ENCODE peak calls at places on chromosomes 3 and 15, in eight cellular contexts. W, H, X, N, D, M, O and Z are unnamed samples. For H3K9me3, the result is how much of the 10 kb centered on the place peaks cover.

GRCh38 chr15:39987831-39988230 is 51.1 kb downstream of the SRP14 start:
- DNase-seq in W (no peak), H (no peak), X (no peak), N (no peak), D (no peak), M (no peak), O (no peak), Z (no peak)

GRCh38 chr3:145678401-145678800 is 482.6 kb downstream of the PLOD2 start:
- DNase-seq in W (peak), H (no peak), X (no peak), N (no peak), D (no peak), M (no peak), O (no peak), Z (no peak)

GRCh38 chr3:126107960-126108688 is 24.2 kb upstream of the SLC41A3 start:
- DNase-seq in W (no peak), H (no peak), X (no peak), N (no peak), D (no peak), M (no peak), O (no peak), Z (no peak)

GRCh38 chr15:48679952-48680351 is 34.4 kb upstream of the FBN1 start:
- DNase-seq in W (no peak), H (no peak), X (no peak), N (no peak), D (no peak), M (no peak), O (no peak), Z (no peak)

GRCh38 chr3:187165144-187165543 is 25.8 kb upstream of the RPL39L start:
- DNase-seq in W (peak), H (peak), X (peak), N (no peak), D (peak), M (peak), O (no peak), Z (peak)

GRCh38 chr3:182668541-182668940 is 124.8 kb upstream of the ATP11B start:
- DNase-seq in W (no peak), H (no peak), X (no peak), N (no peak), D (no peak), M (no peak), O (no peak), Z (no peak)

GRCh38 chr3:51398595-51399310 is 7.7 kb downstream of the RBM15B start:
- DNase-seq in W (no peak), H (no peak), X (no peak), N (no peak), D (no peak), M (no peak), O (no peak), Z (no peak)

GRCh38 chr3:35675621-35676020 is 36.3 kb downstream of the ARPP21 start:
- DNase-seq in W (no peak), H (no peak), X (no peak), N (no peak), D (no peak), M (no peak), O (no peak), Z (no peak)

GRCh38 chr15:85494035-85494793 is 113.8 kb downstream of the AKAP13 start:
- DNase-seq in W (no peak), H (peak), X (no peak), N (no peak), D (peak), M (no peak), O (no peak), Z (no peak)

GRCh38 chr15:84804005-84804803 is 13.0 kb upstream of the ALPK3 start:
- DNase-seq in W (no peak), H (no peak), X (no peak), N (no peak), D (no peak), M (no peak), O (no peak), Z (no peak)

GRCh38 chr3:4898454-4899313 is 80.6 kb upstream of the BHLHE40 start:
- DNase-seq in W (no peak), H (peak), X (no peak), N (peak), D (peak), M (no peak), O (no peak), Z (no peak)

GRCh38 chr3:95655363-95655986 is 1158.9 kb upstream of the EPHA6 start:
- DNase-seq in W (no peak), H (no peak), X (no peak), N (no peak), D (no peak), M (no peak), O (no peak), Z (no peak)

GRCh38 chr3:52851348-52851747 is 16.5 kb upstream of the MUSTN1 start:
- DNase-seq in W (no peak), H (peak), X (no peak), N (peak), D (peak), M (no peak), O (no peak), Z (peak)

GRCh38 chr3:66253790-66254620 is 33.2 kb downstream of the SLC25A26 start:
- DNase-seq in W (no peak), H (peak), X (no peak), N (no peak), D (peak), M (peak), O (no peak), Z (no peak)

GRCh38 chr3:9793161-9793781 is 389 bp downstream of the ARPC4 start:
- DNase-seq in W (no peak), H (no peak), X (peak), N (peak), D (peak), M (no peak), O (no peak), Z (no peak)

GRCh38 chr3:32848215-32848614 is 30.4 kb downstream of the TRIM71 start:
- DNase-seq in W (no peak), H (no peak), X (no peak), N (peak), D (no peak), M (no peak), O (no peak), Z (no peak)

GRCh38 chr3:65402597-65402996 is 636.1 kb downstream of the MAGI1 start:
- DNase-seq in W (no peak), H (no peak), X (peak), N (peak), D (peak), M (no peak), O (peak), Z (no peak)

GRCh38 chr3:171226794-171227193 is 200.3 kb upstream of the SLC2A2 start:
- DNase-seq in W (no peak), H (no peak), X (no peak), N (no peak), D (no peak), M (no peak), O (no peak), Z (no peak)

GRCh38 chr3:52205727-52206372 is 7.9 kb downstream of the ALAS1 start:
- DNase-seq in W (no peak), H (no peak), X (no peak), N (no peak), D (peak), M (no peak), O (no peak), Z (no peak)

GRCh38 chr3:195771651-195772300 is 40.0 kb downstream of the MUC4 start:
- DNase-seq in W (no peak), H (no peak), X (no peak), N (no peak), D (no peak), M (no peak), O (no peak), Z (no peak)

GRCh38 chr3:176872771-176873209 is 324.5 kb downstream of the TBL1XR1 start:
- DNase-seq in W (peak), H (peak), X (peak), N (peak), D (peak), M (peak), O (no peak), Z (peak)

GRCh38 chr3:107850681-107851080 is 240.2 kb downstream of the CD47 start:
- DNase-seq in W (no peak), H (no peak), X (no peak), N (no peak), D (no peak), M (no peak), O (no peak), Z (no peak)

GRCh38 chr15:101452572-101452971 is 36.9 kb downstream of the PCSK6 start:
- DNase-seq in W (no peak), H (no peak), X (no peak), N (no peak), D (no peak), M (no peak), O (no peak), Z (no peak)

GRCh38 chr15:52417501-52417900 is 111.2 kb downstream of the MYO5A start:
- DNase-seq in W (no peak), H (no peak), X (no peak), N (no peak), D (peak), M (no peak), O (no peak), Z (no peak)

GRCh38 chr15:81091889-81092558 is 42.0 kb upstream of the CFAP161 start:
- DNase-seq in W (peak), H (peak), X (peak), N (peak), D (peak), M (no peak), O (peak), Z (peak)

GRCh38 chr15:56468271-56468912 is 3.5 kb upstream of the MNS1 start:
- DNase-seq in W (no peak), H (no peak), X (no peak), N (no peak), D (no peak), M (peak), O (no peak), Z (no peak)

GRCh38 chr15:92586383-92586910 is 69.1 kb downstream of the FAM174B start:
- DNase-seq in W (no peak), H (no peak), X (no peak), N (no peak), D (no peak), M (no peak), O (no peak), Z (no peak)

GRCh38 chr3:61547625-61548024 is 13.7 kb upstream of the PTPRG start:
- DNase-seq in W (no peak), H (no peak), X (no peak), N (no peak), D (no peak), M (no peak), O (no peak), Z (no peak)

GRCh38 chr3:106004137-106004600 is 135.4 kb upstream of the CBLB start:
- DNase-seq in W (no peak), H (no peak), X (no peak), N (no peak), D (peak), M (no peak), O (no peak), Z (no peak)

GRCh38 chr15:52653451-52653964 is 25.7 kb downstream of the ATOSA start:
- DNase-seq in W (no peak), H (no peak), X (no peak), N (no peak), D (peak), M (no peak), O (no peak), Z (no peak)

GRCh38 chr3:123584284-123584987 is 417 bp downstream of the HACD2 start:
- DNase-seq in W (peak), H (no peak), X (peak), N (peak), D (peak), M (peak), O (peak), Z (no peak)

GRCh38 chr3:129122697-129123055 is 1.1 kb upstream of the RAB43 start:
- DNase-seq in W (peak), H (no peak), X (peak), N (peak), D (no peak), M (no peak), O (no peak), Z (no peak)

DNA sequence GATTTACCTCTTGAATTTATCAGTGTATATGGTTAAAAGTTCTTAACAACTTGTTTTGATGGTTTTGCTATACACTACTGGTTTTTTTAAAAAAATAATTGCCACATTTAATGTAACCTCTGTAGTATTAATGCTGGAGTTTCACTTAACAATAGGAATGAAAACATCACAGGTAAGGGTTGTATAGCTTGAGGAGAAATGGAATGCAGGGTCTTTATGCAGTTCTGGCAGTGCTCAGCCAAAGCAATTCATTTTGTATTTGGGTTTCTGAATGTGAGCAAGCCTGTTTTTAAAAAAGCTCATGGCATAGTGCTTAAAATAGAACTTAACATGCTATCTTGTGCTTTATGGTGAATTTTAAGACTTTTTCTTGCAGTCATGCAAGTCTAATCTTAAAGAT is 8.8 kb downstream of the PIAS1 start:
- DNase-seq in W (no peak), H (no peak), X (no peak), N (no peak), D (no peak), M (no peak), O (no peak), Z (no peak)
- H3K4me3 ChIP-seq in W (no peak), H (no peak), X (no peak), N (no peak), D (no peak), M (no peak), O (no peak), Z (no peak)

DNA sequence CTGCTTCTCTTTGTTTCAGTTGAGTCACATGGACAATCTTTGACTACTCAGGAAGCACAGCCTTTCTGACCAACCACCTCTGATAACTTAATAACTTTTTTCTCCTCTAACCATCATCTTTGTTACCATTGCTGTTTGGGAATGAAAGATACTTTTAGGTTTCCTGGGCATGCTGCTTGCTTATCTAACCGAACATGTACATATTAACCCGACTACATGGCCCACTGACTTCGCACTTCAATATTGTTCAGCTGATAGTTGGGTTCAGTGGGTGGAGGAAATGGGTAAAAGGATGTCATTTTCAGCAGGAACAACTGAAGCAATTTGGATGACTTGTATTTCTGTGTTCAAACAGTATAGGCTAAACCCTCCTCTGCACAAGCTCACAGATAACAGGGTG is 214.3 kb downstream of the SQOR start:
- DNase-seq in W (no peak), H (no peak), X (no peak), N (no peak), D (no peak), M (no peak), O (no peak), Z (no peak)
- H3K9me3 ChIP-seq in W (under half), H (under half), X (under half), N (under half), D (under half), M (under half), O (under half), Z (under half)

DNA sequence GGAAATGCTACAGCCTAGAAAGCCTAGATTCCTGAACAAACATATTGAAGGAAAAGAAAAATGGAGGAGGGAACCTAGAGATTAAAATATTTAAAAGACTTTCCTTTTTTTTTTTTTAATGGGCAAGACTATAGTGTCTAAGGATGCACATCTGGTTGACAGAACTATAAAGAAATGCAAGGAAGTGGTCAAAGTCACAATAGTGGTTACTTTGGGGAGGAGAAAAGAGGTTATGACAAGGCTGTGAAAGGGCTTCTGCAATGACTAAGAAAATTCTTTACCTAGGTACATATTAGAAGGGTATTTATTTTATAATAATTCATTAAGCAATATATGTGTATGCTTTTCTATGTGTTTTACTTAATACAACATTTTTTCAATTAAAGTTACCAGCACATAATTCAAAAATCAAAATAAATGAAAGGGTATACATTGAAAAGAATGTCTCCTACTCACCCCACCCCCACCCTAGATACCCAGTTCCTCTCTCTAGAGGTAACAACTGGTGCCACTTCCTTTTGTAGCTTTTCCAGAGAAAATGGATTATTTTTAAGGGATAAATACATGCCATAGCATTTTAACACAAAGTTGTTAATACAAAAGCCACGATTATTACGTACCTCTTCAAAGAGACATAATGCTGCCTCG is 70.1 kb downstream of the HERC1 start:
- DNase-seq in W (no peak), H (no peak), X (no peak), N (no peak), D (peak), M (peak), O (no peak), Z (no peak)
- H3K27ac ChIP-seq in W (no peak), H (no peak), X (no peak), N (no peak), D (no peak), M (no peak), O (no peak), Z (no peak)

DNA sequence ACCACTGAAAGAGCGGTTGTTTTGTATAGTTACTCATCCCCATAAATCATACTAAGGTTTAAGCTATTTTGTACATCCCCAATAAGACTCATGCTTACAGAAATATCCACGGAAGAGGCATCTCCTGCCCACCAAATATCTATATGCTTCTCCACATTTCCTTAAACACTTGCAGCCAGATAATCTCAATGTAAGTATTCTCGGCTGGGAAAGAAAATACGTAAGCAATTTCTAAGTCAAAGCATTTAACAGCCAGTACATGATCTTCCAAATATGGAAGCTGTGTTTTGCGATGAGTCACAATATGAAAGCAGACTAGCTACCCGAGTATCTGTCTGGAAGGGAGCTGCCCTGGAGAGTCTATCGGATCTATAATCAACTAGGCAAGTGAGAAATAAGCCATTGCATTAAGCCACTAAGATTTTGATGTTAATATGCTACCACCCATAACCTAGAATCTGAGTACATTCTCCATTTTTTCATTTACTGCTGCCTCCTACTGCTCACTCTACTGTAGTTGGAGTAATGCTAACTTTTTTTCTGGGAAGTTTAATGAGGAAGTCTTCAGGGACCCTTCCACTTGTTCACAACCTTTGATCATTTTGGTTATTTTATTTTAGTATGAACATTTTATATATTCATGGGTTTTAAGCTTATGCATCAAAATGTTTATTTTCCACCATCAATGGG is 26.9 kb upstream of the ZMAT3 start:
- DNase-seq in W (no peak), H (no peak), X (no peak), N (no peak), D (peak), M (no peak), O (no peak), Z (no peak)
- H3K4me3 ChIP-seq in W (peak), H (no peak), X (no peak), N (peak), D (no peak), M (no peak), O (no peak), Z (no peak)